ENCODE peak calls at places on chromosomes 1 and 21, in nine cellular contexts. K is GM23248, X is fibroblast of lung, V is spleen, L is right lobe of liver, Z is Peyer's patch, I is adrenal gland, S is A549, Y is neural progenitor cell. D is an unnamed sample.
A peak's percentile ranks its signal among the peaks of the same experiment; 100 is the strongest.

GRCh38 chr1:100141192-100141591 is 8.2 kb downstream of the TRMT13 start:
- DNase-seq in Y (no peak), L (no peak), V (no peak), S (no peak), I (no peak), X (no peak), K (no peak), Z (peak; percentile 55), D (no peak)

GRCh38 chr1:201229771-201230635 is 39.4 kb downstream of the IGFN1 start:
- DNase-seq in V (no peak), S (no peak), K (peak; percentile 92), Y (no peak), X (peak; percentile 44), L (no peak), I (peak; percentile 24), Z (peak; percentile 33), D (no peak)

GRCh38 chr1:24085546-24085945 is 26.4 kb downstream of the MYOM3 start:
- DNase-seq in L (no peak), V (no peak), X (peak; percentile 14), S (no peak), K (peak; percentile 83), Y (no peak), I (no peak), Z (no peak), D (no peak)

GRCh38 chr21:42841156-42841915 is 38.0 kb downstream of the WDR4 start:
- DNase-seq in Z (peak; percentile 40), I (peak; percentile 28), L (no peak), K (no peak), S (no peak), V (peak; percentile 53), Y (no peak), X (no peak), D (no peak)

GRCh38 chr1:1291023-1291528 is 10.8 kb downstream of the SCNN1D start:
- DNase-seq in Z (no peak), I (peak; percentile 61), K (peak; percentile 31), X (no peak), V (no peak), Y (no peak), S (no peak), L (no peak), D (no peak)

GRCh38 chr1:169363046-169363756 is 4.4 kb downstream of the NME7 start:
- DNase-seq in X (peak; percentile 86), L (no peak), V (no peak), Y (no peak), S (no peak), K (peak; percentile 84), I (no peak), Z (no peak), D (no peak)

GRCh38 chr1:195200772-195201171 is 1407.5 kb downstream of the KCNT2 start:
- DNase-seq in Y (no peak), S (no peak), X (no peak), I (no peak), Z (no peak), V (no peak), L (no peak), K (no peak), D (no peak)

GRCh38 chr1:188043536-188044245 is 1214.9 kb downstream of the PLA2G4A start:
- DNase-seq in K (no peak), L (no peak), S (no peak), V (no peak), Z (no peak), X (no peak), Y (no peak), I (no peak), D (no peak)

GRCh38 chr21:42567861-42568260 is 54.2 kb downstream of the SLC37A1 start:
- DNase-seq in K (no peak), Z (peak; percentile 37), X (no peak), V (peak; percentile 62), L (no peak), Y (no peak), S (no peak), I (peak; percentile 42), D (no peak)

GRCh38 chr1:209808059-209808494 is 2.1 kb upstream of the IRF6 start:
- DNase-seq in V (no peak), Z (peak; percentile 87), Y (no peak), K (peak; percentile 97), X (peak; percentile 92), S (no peak), L (peak; percentile 54), I (peak; percentile 91), D (no peak)

GRCh38 chr1:39657923-39658485 is 13.9 kb downstream of the NT5C1A start:
- DNase-seq in I (peak; percentile 81), K (peak; percentile 76), X (peak; percentile 65), Y (peak; percentile 86), S (peak; percentile 28), L (peak; percentile 47), V (peak; percentile 84), Z (peak; percentile 81), D (peak; percentile 79)

GRCh38 chr1:44471911-44472439 is 66.9 kb downstream of the RNF220 start:
- DNase-seq in K (no peak), X (no peak), L (no peak), V (no peak), Y (no peak), S (no peak), Z (no peak), I (no peak), D (no peak)

GRCh38 chr1:44476891-44477290 is 71.8 kb downstream of the RNF220 start:
- DNase-seq in V (no peak), K (no peak), I (no peak), L (no peak), X (no peak), Y (no peak), S (no peak), Z (no peak), D (no peak)

DNA sequence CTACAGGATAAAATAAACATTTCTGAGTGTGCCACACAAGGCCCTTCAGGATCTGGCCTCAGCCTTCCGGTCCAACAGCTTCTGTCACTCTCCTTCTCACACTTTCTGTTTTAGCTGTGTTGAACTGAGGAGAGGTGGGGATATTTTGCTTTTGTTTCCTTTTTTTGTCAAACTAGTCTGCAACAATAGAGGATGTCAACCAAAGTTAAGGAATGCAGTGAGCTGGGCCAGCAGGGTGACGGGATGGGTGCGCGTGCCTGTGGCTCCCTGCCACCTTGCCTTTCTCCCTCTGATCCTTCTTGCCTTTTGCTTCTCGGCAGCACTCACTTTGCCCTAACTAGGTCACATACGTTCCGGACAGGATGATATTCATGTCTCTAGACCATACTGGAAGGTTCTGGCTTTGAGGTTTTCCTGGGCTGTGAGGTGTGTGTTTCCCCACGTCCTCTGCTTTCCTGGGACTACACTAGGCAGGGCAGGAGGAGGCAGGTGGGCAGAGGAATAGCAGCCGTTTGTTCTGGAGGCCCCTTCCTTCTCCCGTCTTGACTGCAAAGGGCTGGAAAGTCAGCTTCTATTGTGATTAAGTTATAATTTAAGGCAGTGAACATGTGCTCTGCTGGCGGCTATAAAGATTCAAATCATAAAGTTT is 67.7 kb downstream of the RNF220 start:
- DNase-seq in X (no peak), Z (no peak), S (no peak), V (no peak), K (peak; percentile 2), L (no peak), I (no peak), Y (no peak), D (no peak)
- H3K4me3 ChIP-seq in X (no peak overlapping the region), Z (no peak overlapping the region), S (no peak overlapping the region), V (no peak overlapping the region), K (no peak overlapping the region), L (no peak overlapping the region), I (no peak overlapping the region), Y (no peak overlapping the region), D (no peak overlapping the region)

DNA sequence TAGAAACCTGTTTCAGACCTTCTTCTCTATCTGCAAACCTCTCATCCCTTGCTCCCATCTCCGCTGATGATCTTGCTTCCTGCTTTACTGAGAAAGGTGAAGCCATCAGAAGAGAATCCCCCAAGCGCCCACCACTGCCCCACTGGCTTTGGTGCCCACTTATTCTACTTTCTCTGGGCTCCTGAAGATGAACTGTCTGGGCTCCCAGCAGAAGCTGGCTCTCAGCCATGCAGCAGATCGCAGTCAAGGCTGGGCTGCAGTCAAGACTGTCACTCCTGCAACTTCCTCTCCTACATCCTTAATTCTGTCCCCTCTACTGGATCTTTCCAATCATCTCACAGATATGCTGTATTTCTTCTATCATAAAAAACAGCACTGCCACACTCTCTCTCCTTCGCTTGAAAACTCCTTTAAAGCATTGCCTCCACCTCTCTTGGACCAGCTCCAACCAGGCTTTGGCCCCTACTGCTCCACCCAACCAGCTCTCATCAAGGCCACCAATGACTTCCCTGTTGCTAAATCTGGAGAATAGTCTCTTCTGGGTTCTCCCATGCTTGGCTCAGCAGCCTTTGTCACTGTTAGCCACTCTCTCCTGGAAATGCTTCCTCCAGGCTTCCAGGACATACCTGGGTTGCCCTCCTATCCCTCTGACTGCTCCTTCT is 25.8 kb downstream of the TRIM62 start:
- DNase-seq in X (no peak), I (peak; percentile 70), L (no peak), V (no peak), Y (no peak), Z (no peak), S (no peak), K (no peak), D (no peak)
- H3K4me1 ChIP-seq in X (no peaks in the 10 kb centered on the region), I (peaks cover 20% of the 10 kb centered on the region), L (no peaks in the 10 kb centered on the region), V (peaks cover 6% of the 10 kb centered on the region), Y (peaks cover 34% of the 10 kb centered on the region), Z (peaks cover 2% of the 10 kb centered on the region), S (no peaks in the 10 kb centered on the region), K (no peaks in the 10 kb centered on the region), D (no peaks in the 10 kb centered on the region)

DNA sequence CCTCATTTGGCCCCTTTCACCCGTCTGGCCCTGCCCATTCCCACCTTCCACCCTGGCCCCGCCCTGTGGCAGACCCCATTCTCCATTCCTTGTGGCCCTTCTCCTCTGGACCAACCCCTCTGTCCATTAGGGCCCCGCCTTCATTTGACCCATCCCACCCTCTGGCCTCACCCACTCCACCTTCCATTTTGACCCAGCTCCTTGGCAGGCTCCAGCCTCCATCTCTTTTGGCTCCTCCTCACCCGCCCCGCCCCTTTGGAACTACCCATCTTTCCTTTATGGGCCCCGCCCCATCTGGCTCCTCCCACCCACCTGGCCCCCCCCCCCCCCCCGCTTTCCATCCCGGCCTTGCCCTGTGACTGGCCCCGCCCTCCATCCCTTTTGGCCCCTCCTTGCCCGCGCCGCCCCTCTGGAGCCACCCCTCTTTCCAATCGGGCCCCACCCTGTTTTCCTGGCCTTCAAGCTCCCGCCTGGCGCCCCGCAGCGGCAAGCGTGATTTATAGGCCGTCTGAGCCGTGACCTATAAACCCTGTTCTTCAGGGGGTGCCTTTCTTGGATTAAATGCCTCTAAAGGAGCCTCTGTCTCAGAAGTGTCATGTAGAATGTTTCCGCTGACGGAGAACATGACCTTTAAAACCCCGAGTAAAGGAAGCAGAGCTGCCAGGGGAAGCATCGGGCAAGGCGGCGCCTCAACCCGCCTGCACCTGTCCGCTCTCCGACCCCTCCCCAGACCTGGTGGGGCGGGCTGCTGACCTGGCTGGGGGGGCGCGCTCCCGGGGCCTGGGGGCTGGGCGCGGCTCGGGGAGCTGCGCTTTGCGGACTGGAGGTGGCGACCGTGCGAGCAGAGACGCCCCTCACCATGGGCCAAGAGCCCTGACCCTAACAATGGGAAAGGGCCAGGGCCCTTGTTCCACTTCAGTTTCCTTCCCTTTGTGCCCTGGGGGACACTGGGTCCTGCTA is 178.0 kb downstream of the CAMTA1 start:
- DNase-seq in K (peak; percentile 29), V (no peak), S (peak; percentile 86), I (peak; percentile 85), L (no peak), Z (peak; percentile 75), X (peak; percentile 32), Y (peak; percentile 99), D (no peak)
- H3K4me3 ChIP-seq in K (no peak overlapping the region), V (no peak overlapping the region), S (peak overlapping the region; percentile 81), I (no peak overlapping the region), L (no peak overlapping the region), Z (peak overlapping the region; percentile 15), X (no peak overlapping the region), Y (peak overlapping the region; percentile 47), D (no peak overlapping the region)

DNA sequence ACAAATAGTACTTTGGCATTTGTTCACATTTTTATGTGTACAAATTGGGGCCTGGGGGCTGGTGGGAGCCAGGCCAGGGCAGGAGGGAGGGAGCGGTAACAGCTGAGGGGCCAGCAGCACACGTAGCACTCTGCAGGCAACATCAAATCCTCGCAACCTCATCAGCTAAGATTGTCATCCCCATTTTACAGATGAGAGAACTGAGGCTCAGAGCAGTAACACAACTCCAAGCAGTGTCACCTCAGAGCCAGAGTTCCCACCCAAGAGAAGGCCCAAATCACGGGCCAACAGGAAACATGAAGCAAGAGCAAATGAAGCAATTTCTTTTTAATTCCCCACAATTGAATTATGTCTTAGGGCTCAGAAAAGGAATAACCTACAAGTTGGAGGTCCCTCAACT is 14.1 kb downstream of the IFFO2 start:
- DNase-seq in S (no peak), I (no peak), L (no peak), Y (no peak), X (no peak), Z (no peak), K (no peak), V (no peak), D (no peak)
- H3K4me1 ChIP-seq in S (peaks cover 83% of the 10 kb centered on the region), I (peaks cover 77% of the 10 kb centered on the region), L (peaks cover 26% of the 10 kb centered on the region), Y (peaks cover 31% of the 10 kb centered on the region), X (peaks cover 38% of the 10 kb centered on the region), Z (peaks cover 35% of the 10 kb centered on the region), K (peaks cover 35% of the 10 kb centered on the region), V (peaks cover 73% of the 10 kb centered on the region), D (peaks cover 39% of the 10 kb centered on the region)

D was measured in ascending aorta.